ENCODE peak calls at places on chromosomes 12 and 14, in six cellular contexts. S is PC-3, P is mammary epithelial cell, C is neuronal stem cell, R is IMR-90, E is fibroblast of lung. Q is an unnamed sample. For H3K27me3 and H3K4me1, the result is how much of the 10 kb centered on the place peaks cover.

GRCh38 chr14:102050026-102050405 is 36.8 kb downstream of the HSP90AA1 start:
- DNase-seq in S (no peak), P (no peak), C (no peak), R (no peak), E (no peak), Q (no peak)

GRCh38 chr14:81314443-81315175 is 85.5 kb downstream of the STON2 start:
- DNase-seq in S (no peak), P (no peak), C (no peak), R (no peak), E (no peak), Q (no peak)

GRCh38 chr14:59868021-59868420 is 2.6 kb downstream of the RTN1 start:
- DNase-seq in S (no peak), P (no peak), C (no peak), R (no peak), E (no peak), Q (no peak)

GRCh38 chr12:5796171-5797091 is 148.6 kb downstream of the ANO2 start:
- DNase-seq in S (peak), P (no peak), C (peak), R (peak), E (no peak), Q (peak)

GRCh38 chr12:9364224-9365176 is 156.3 kb upstream of the PZP start:
- DNase-seq in S (peak), P (peak), C (no peak), R (peak), E (peak), Q (peak)

GRCh38 chr12:75709474-75709873 is 198.1 kb upstream of the KRR1 start:
- DNase-seq in S (no peak), P (no peak), C (no peak), R (no peak), E (no peak), Q (no peak)

GRCh38 chr12:111363578-111363977 is 5.3 kb downstream of the PHETA1 start:
- DNase-seq in S (no peak), P (no peak), C (no peak), R (peak), E (no peak), Q (peak)

GRCh38 chr12:89351489-89352241 is 636 bp downstream of the DUSP6 start:
- DNase-seq in S (no peak), P (no peak), C (no peak), R (peak), E (peak), Q (peak)

GRCh38 chr14:80455031-80455430 is 243.7 kb upstream of the DIO2 start:
- DNase-seq in S (no peak), P (no peak), C (no peak), R (no peak), E (no peak), Q (no peak)

GRCh38 chr12:99605-100004 is 33.0 kb downstream of the IQSEC3 start:
- DNase-seq in S (no peak), P (no peak), C (peak), R (peak), E (peak), Q (peak)

GRCh38 chr14:59969319-59969718 is 49.4 kb downstream of the LRRC9 start:
- DNase-seq in S (peak), P (no peak), C (no peak), R (peak), E (peak), Q (peak)

GRCh38 chr14:75198291-75198933 is 22.0 kb upstream of the TMED10 start:
- DNase-seq in S (no peak), P (no peak), C (no peak), R (no peak), E (no peak), Q (no peak)

GRCh38 chr14:39015360-39015961 is 87.6 kb downstream of the SEC23A start:
- DNase-seq in S (peak), P (peak), C (no peak), R (peak), E (peak), Q (peak)

GRCh38 chr14:96399405-96399804 is 7.5 kb downstream of the AK7 start:
- DNase-seq in S (no peak), P (no peak), C (no peak), R (no peak), E (no peak), Q (no peak)

GRCh38 chr12:50251619-50252300 is 31.6 kb downstream of the LIMA1 start:
- DNase-seq in S (peak), P (peak), C (no peak), R (peak), E (peak), Q (no peak)

GRCh38 chr14:65794674-65795279 is 382.2 kb downstream of the FUT8 start:
- DNase-seq in S (no peak), P (no peak), C (no peak), R (no peak), E (no peak), Q (no peak)

GRCh38 chr12:2892246-2892645 is 1.6 kb downstream of the TULP3 start:
- DNase-seq in S (no peak), P (no peak), C (no peak), R (no peak), E (no peak), Q (peak)

GRCh38 chr14:39083127-39083526 is 19.9 kb downstream of the SEC23A start:
- DNase-seq in S (no peak), P (no peak), C (no peak), R (no peak), E (no peak), Q (no peak)

GRCh38 chr14:75689012-75689411 is 28.0 kb downstream of the TTLL5 start:
- DNase-seq in S (no peak), P (peak), C (no peak), R (peak), E (peak), Q (no peak)

GRCh38 chr12:101019193-101019592 is 190.8 kb downstream of the SLC5A8 start:
- DNase-seq in S (no peak), P (no peak), C (no peak), R (no peak), E (no peak), Q (no peak)

GRCh38 chr12:56839489-56840442 is 76.6 kb downstream of the HSD17B6 start:
- DNase-seq in S (peak), P (peak), C (peak), R (peak), E (peak), Q (peak)

GRCh38 chr12:31687101-31687527 is 27.6 kb downstream of the ETFBKMT start:
- DNase-seq in S (no peak), P (no peak), C (no peak), R (no peak), E (no peak), Q (no peak)

GRCh38 chr14:103710771-103711392 is 4.4 kb downstream of the XRCC3 start:
- DNase-seq in S (peak), P (no peak), C (no peak), R (no peak), E (no peak), Q (no peak)

GRCh38 chr12:76318773-76319594 is 29.2 kb downstream of the BBS10 start:
- DNase-seq in S (no peak), P (no peak), C (no peak), R (no peak), E (no peak), Q (no peak)

GRCh38 chr12:56188116-56188785 is 1.0 kb downstream of the SMARCC2 start:
- DNase-seq in S (no peak), P (no peak), C (peak), R (no peak), E (no peak), Q (peak)

GRCh38 chr12:92208613-92209121 is 63.0 kb upstream of the BTG1 start:
- DNase-seq in S (peak), P (peak), C (no peak), R (peak), E (peak), Q (no peak)

GRCh38 chr14:36510078-36510799 is 9.8 kb downstream of the NKX2-1 start:
- DNase-seq in S (no peak), P (no peak), C (no peak), R (no peak), E (no peak), Q (no peak)

GRCh38 chr12:19710811-19711793 is 271.8 kb downstream of the AEBP2 start:
- DNase-seq in S (no peak), P (no peak), C (no peak), R (no peak), E (peak), Q (no peak)

GRCh38 chr12:120224304-120225199 is 23.6 kb upstream of the RPLP0 start:
- DNase-seq in S (no peak), P (peak), C (no peak), R (no peak), E (no peak), Q (no peak)
- H3K9ac ChIP-seq in S (no peak), P (peak), C (peak), R (no peak), E (no peak), Q (peak)

DNA sequence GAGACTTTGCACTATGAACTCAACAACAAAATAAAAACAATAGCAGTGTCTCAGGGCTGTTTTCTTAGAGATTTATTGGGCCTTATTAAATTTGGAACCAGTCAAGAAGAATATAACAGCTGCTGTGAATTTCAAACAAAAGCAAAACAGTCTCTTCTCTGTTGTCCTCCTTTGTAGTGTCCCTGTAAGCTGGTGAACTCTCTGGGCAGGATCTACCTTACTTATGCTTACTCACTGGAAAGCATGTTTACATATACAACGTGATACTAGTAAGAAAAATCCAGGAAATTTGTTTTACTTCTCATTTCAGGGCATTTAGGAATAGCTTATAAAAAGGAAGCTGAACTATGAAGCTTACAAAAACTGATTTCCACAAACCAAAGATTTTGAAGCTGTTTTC is 311.0 kb downstream of the NOVA1 start:
- DNase-seq in S (peak), P (no peak), C (no peak), R (peak), E (no peak), Q (peak)
- H3K27me3 ChIP-seq in S (under half), P (under half), C (under half), R (under half), E (under half), Q (under half)

DNA sequence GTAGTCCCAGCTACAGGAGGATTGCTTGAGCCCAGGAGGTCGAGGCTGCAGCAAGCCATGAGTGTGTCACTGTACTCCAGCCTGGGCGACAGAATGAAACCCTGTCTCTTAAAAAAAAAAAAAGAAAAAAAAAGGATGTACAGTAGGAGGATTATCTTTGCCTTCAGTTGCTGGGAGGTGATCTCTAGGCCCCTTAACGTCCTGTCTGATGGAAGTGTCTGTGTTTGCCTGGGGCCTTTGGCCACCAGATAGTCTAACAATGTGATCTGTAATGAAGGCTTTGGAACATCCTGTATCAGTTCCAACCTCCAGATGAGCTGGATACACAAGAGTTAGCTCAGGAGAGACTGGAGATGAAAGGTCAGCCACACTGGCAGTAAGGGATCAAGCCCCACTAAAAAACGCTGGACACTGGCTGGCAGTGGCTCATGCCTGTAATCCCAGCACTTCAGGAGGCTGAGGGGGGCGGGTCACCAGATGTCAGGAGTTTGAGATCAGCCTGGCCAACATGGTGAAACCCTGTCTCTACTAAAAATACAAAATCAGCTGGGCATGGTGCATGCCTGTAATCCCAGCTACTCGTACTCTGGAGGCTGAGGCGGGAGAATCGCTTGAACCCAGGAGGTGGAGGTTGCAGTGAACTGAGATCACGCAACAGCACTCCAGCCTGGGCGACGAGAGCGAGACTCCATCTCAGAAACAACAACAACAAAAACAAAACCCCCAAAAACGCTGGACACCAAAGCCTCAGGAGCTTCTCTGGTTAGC is 19.0 kb upstream of the HNF1A start:
- DNase-seq in S (no peak), P (no peak), C (no peak), R (no peak), E (no peak), Q (no peak)
- H3K4me1 ChIP-seq in S (under half), P (under half), C (under half), R (under half), E (under half), Q (under half)

GRCh38 chr14:76977793-76978730 is 50.4 kb downstream of the IRF2BPL start:
- DNase-seq in S (no peak), P (no peak), C (no peak), R (peak), E (peak), Q (peak)
- H3K9ac ChIP-seq in S (no peak), P (no peak), C (peak), R (no peak), E (no peak), Q (no peak)

GRCh38 chr14:99146991-99147740 is 124.8 kb downstream of the BCL11B start:
- DNase-seq in S (no peak), P (no peak), C (no peak), R (no peak), E (no peak), Q (no peak)

GRCh38 chr14:99150236-99150635 is 121.8 kb downstream of the BCL11B start:
- DNase-seq in S (no peak), P (no peak), C (no peak), R (no peak), E (no peak), Q (no peak)

GRCh38 chr14:99148861-99149610 is 123.0 kb downstream of the BCL11B start:
- DNase-seq in S (no peak), P (no peak), C (no peak), R (no peak), E (no peak), Q (no peak)

GRCh38 chr14:99145307-99145706 is 126.7 kb downstream of the BCL11B start:
- DNase-seq in S (no peak), P (no peak), C (no peak), R (no peak), E (no peak), Q (no peak)

GRCh38 chr14:99148131-99148530 is 123.9 kb downstream of the BCL11B start:
- DNase-seq in S (no peak), P (no peak), C (no peak), R (no peak), E (no peak), Q (no peak)
- H3K27me3 ChIP-seq in S (half or more), P (under half), C (under half), R (under half), E (under half), Q (under half)

GRCh38 chr14:68927956-68928675 is 51.0 kb downstream of the ACTN1 start:
- DNase-seq in S (no peak), P (no peak), C (no peak), R (no peak), E (no peak), Q (no peak)
- H3K4me1 ChIP-seq in S (under half), P (under half), C (under half), R (half or more), E (under half), Q (under half)

Q was measured in adipocyte.